ENCODE peak calls at places on chromosomes 3 and 15, in nine cellular contexts. G is bronchial epithelial cell; Y is astrocyte of the spinal cord; A is activated CD8-positive, alpha-beta T cell treated with anti-CD3 and anti-CD28 coated beads for 36 hours; E is mucosa of descending colon; M is brain microvascular endothelial cell; D is AG09309; H is tibial nerve; Q is keratinocyte. F is an unnamed sample.

GRCh38 chr15:56754993-56755392 is 21.7 kb upstream of the ZNF280D start:
- DNase-seq in G (no peak), Y (no peak), A (no peak), E (no peak), M (no peak), D (no peak), H (no peak), Q (no peak), F (no peak)

GRCh38 chr3:13524979-13525669 is 23.8 kb upstream of the FBLN2 start:
- DNase-seq in G (no peak), Y (peak), A (no peak), E (no peak), M (no peak), D (peak), H (no peak), Q (no peak), F (no peak)

GRCh38 chr15:62788224-62788623 is 254.3 kb upstream of the TPM1 start:
- DNase-seq in G (no peak), Y (no peak), A (no peak), E (no peak), M (no peak), D (no peak), H (no peak), Q (no peak), F (no peak)

GRCh38 chr3:187112934-187113793 is 26.1 kb downstream of the RPL39L start:
- DNase-seq in G (peak), Y (peak), A (no peak), E (no peak), M (peak), D (no peak), H (no peak), Q (no peak), F (no peak)

GRCh38 chr15:33735637-33736247 is 232.6 kb upstream of the CHRM5 start:
- DNase-seq in G (peak), Y (peak), A (peak), E (no peak), M (no peak), D (no peak), H (no peak), Q (no peak), F (no peak)

GRCh38 chr3:153043729-153044314 is 118.2 kb upstream of the RAP2B start:
- DNase-seq in G (peak), Y (peak), A (no peak), E (no peak), M (peak), D (peak), H (no peak), Q (no peak), F (no peak)

GRCh38 chr15:31364301-31365031 is 37.8 kb downstream of the KLF13 start:
- DNase-seq in G (peak), Y (no peak), A (peak), E (peak), M (no peak), D (no peak), H (no peak), Q (peak), F (no peak)

GRCh38 chr3:71530903-71531535 is 52.5 kb downstream of the FOXP1 start:
- DNase-seq in G (no peak), Y (peak), A (no peak), E (no peak), M (no peak), D (no peak), H (no peak), Q (no peak), F (no peak)

GRCh38 chr3:172635588-172635987 is 75.3 kb downstream of the NCEH1 start:
- DNase-seq in G (peak), Y (no peak), A (peak), E (no peak), M (no peak), D (no peak), H (no peak), Q (no peak), F (no peak)

GRCh38 chr15:63035977-63036376 is 6.6 kb upstream of the TPM1 start:
- DNase-seq in G (peak), Y (no peak), A (no peak), E (no peak), M (no peak), D (no peak), H (no peak), Q (no peak), F (no peak)

GRCh38 chr3:170038434-170039110 is 777 bp downstream of the GPR160 start:
- DNase-seq in G (no peak), Y (no peak), A (peak), E (peak), M (no peak), D (no peak), H (no peak), Q (no peak), F (no peak)

GRCh38 chr3:187013080-187013838 is 82.9 kb downstream of the ST6GAL1 start:
- DNase-seq in G (no peak), Y (peak), A (no peak), E (no peak), M (no peak), D (no peak), H (no peak), Q (no peak), F (no peak)

GRCh38 chr15:93150910-93151309 is 61.9 kb upstream of the RGMA start:
- DNase-seq in G (no peak), Y (no peak), A (no peak), E (no peak), M (no peak), D (no peak), H (no peak), Q (no peak), F (no peak)

GRCh38 chr3:106423321-106424225 is 554.8 kb upstream of the CBLB start:
- DNase-seq in G (peak), Y (peak), A (peak), E (no peak), M (no peak), D (no peak), H (no peak), Q (no peak), F (no peak)

DNA sequence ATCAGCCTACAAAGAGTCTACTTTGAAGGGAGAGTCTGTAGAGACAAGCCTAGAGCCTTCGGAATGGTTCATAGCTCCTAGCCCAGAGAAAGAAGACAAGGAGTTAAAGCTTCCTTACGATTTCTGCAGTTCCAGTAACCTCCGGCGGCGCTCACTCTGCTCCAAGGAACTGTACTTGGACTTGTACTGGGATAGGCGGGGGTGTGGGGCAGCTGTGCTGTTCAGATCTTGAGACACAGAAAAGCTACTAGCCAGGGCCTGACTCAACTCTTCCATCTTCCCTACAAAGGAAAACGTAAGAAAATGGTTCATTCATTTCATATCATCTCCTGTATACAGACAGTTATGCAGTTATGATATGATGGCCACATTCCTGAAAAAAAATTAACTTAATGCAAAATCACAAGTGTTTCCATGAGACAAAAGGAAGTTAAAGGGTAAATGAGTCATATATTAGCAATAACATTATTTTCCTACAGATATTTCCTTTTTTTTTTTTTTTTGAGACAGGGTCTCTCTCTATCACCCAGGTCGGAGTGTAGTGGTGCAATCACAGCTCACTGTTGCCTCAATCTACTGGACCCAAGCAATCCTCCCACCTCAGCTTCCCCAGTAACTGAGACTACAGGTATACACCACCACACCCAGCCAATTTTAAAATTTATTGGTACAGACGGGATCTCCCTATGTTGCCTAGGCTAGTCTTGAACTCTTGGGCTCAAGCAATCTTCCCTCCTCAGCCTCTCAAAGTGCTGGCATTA is 4.6 kb downstream of the SNUPN start:
- DNase-seq in G (peak), Y (peak), A (peak), E (peak), M (peak), D (peak), H (peak), Q (no peak), F (no peak)
- TF ChIP-seq CTCF in G (peak), Y (peak), A (no peak), E (no peak), M (peak), D (peak), H (peak), Q (peak), F (no peak)

DNA sequence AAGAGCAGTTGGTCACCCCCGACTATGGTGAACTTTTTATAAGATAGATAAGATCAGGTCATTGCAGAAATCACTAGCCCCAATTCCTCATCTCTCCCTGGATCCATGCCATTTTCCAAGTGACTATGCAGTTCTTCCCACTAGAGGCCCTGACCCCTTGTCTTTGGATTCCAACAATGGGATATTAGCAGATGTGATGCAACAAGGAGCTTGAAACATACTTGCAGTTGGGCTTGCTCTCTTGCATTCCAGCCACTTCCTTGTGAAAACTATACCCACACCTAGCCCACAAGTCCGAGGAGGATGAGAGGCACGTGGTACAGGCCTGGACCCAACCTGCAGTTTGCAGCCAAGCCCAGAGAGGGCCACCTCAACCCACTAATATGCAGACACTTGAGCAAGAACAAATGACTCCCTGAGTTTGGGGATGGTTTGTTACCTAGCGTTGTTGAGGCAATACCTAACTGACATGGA is 60.6 kb downstream of the SUCLG2 start:
- DNase-seq in G (peak), Y (no peak), A (no peak), E (no peak), M (peak), D (peak), H (no peak), Q (no peak), F (no peak)
- TF ChIP-seq CTCF in G (peak), Y (no peak), A (no peak), E (no peak), M (peak), D (peak), H (no peak), Q (peak), F (no peak)

GRCh38 chr3:112736802-112737566 is 96.0 kb upstream of the CCDC80 start:
- DNase-seq in G (peak), Y (no peak), A (no peak), E (no peak), M (no peak), D (no peak), H (no peak), Q (no peak), F (no peak)

GRCh38 chr3:112741956-112742355 is 101.0 kb upstream of the CCDC80 start:
- DNase-seq in G (no peak), Y (no peak), A (no peak), E (no peak), M (no peak), D (no peak), H (no peak), Q (no peak), F (no peak)

GRCh38 chr3:112738366-112738765 is 97.4 kb upstream of the CCDC80 start:
- DNase-seq in G (peak), Y (no peak), A (no peak), E (no peak), M (no peak), D (no peak), H (no peak), Q (no peak), F (no peak)

GRCh38 chr3:112740800-112741199 is 99.9 kb upstream of the CCDC80 start:
- DNase-seq in G (no peak), Y (no peak), A (no peak), E (no peak), M (no peak), D (no peak), H (no peak), Q (no peak), F (no peak)

GRCh38 chr3:112739252-112739945 is 98.5 kb upstream of the CCDC80 start:
- DNase-seq in G (peak), Y (peak), A (no peak), E (no peak), M (peak), D (no peak), H (no peak), Q (no peak), F (no peak)
- TF ChIP-seq CTCF in G (no peak), Y (no peak), A (no peak), E (no peak), M (peak), D (peak), H (no peak), Q (no peak), F (no peak)

GRCh38 chr15:45442497-45443135 is 64.3 kb upstream of the GATM start:
- DNase-seq in G (peak), Y (peak), A (no peak), E (no peak), M (peak), D (peak), H (no peak), Q (no peak), F (no peak)
- TF ChIP-seq CTCF in G (no peak), Y (no peak), A (no peak), E (no peak), M (no peak), D (no peak), H (no peak), Q (no peak), F (no peak)

DNA sequence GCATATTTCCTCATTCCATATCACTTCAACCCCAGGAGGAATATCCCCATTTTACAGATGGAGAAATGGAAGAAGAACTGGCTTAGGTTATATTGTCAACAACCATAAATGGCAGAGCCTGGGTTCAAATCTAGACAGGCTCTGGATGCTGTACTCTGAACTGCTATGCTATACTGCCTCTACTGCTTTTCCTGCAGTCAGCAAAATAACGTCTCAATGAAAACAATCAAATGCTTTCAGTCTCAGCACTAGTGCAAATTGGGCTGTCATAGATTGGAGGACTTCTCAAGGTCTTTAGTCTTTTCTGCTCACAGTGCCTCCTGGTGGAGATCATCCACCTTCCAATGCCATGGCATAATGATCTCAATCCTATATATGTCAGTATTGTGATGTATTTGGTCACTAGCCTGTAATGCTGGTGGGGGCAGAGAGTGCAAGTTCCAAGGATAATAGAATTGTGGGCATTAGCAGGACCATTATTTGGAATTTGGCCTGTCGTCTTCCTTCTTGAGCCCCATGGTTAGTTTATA is 285.0 kb downstream of the CLSTN2 start:
- DNase-seq in G (no peak), Y (no peak), A (peak), E (no peak), M (no peak), D (no peak), H (no peak), Q (no peak), F (no peak)
- TF ChIP-seq CTCF in G (no peak), Y (peak), A (no peak), E (no peak), M (peak), D (peak), H (no peak), Q (peak), F (no peak)

GRCh38 chr3:50428007-50428633 is 68.8 kb upstream of the TMEM115 start:
- DNase-seq in G (peak), Y (no peak), A (peak), E (no peak), M (no peak), D (no peak), H (no peak), Q (no peak), F (no peak)
- TF ChIP-seq CTCF in G (peak), Y (no peak), A (no peak), E (no peak), M (peak), D (peak), H (no peak), Q (peak), F (no peak)

DNA sequence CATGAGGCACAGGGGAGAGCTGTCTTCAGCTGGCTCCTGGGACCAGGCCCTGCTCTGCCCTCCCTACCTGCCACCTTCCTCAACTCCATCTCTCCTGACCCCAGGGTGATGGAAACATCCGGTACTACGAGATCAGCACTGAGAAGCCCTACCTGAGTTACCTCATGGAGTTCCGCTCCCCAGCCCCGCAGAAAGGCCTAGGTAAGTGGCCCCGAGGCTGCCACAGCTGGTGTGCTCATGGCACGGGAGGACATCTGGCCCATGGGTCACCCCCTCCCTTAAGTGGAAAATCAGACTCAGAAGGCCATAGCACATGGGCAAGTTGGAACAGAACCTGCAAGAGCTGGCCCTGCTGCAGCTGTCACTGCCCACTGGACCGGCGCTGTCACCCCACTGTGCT is 105.6 kb downstream of the ANP32A start:
- DNase-seq in G (no peak), Y (no peak), A (no peak), E (no peak), M (no peak), D (no peak), H (no peak), Q (no peak), F (no peak)
- TF ChIP-seq CTCF in G (no peak), Y (no peak), A (no peak), E (no peak), M (no peak), D (no peak), H (no peak), Q (no peak), F (no peak)

GRCh38 chr15:28989239-28989830 is 103.6 kb downstream of the APBA2 start:
- DNase-seq in G (no peak), Y (no peak), A (peak), E (no peak), M (peak), D (no peak), H (no peak), Q (no peak), F (no peak)
- TF ChIP-seq CTCF in G (no peak), Y (peak), A (peak), E (no peak), M (peak), D (peak), H (no peak), Q (no peak), F (no peak)

GRCh38 chr3:121490161-121490560 is 55.6 kb downstream of the POLQ start:
- DNase-seq in G (no peak), Y (no peak), A (no peak), E (no peak), M (no peak), D (no peak), H (no peak), Q (no peak), F (no peak)

GRCh38 chr3:121488628-121489027 is 57.2 kb downstream of the POLQ start:
- DNase-seq in G (peak), Y (no peak), A (no peak), E (no peak), M (no peak), D (no peak), H (no peak), Q (no peak), F (no peak)

GRCh38 chr3:121491683-121492082 is 54.1 kb downstream of the POLQ start:
- DNase-seq in G (no peak), Y (no peak), A (no peak), E (no peak), M (no peak), D (no peak), H (no peak), Q (no peak), F (no peak)

GRCh38 chr3:121496841-121497240 is 48.9 kb downstream of the POLQ start:
- DNase-seq in G (peak), Y (no peak), A (no peak), E (no peak), M (no peak), D (no peak), H (no peak), Q (no peak), F (no peak)

DNA sequence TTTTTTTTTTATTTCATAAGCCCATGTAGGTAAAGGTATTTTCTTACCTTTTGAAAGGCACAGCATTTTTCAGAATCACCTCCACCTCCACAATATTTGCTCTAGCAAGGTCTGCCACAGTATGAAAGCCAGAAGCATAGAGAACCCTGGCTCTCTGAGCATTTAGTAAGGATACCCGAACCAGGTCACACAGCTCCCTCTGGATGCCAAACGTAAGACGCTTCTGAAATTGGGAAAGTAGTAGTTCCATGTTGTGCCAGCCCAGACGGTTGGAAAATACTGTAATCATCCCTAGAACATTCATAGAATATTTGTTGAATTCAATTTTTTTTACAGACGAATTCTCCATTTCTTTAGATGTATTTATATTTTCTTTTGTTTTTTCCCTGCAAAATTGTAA is 52.4 kb downstream of the POLQ start:
- DNase-seq in G (no peak), Y (no peak), A (no peak), E (no peak), M (no peak), D (no peak), H (no peak), Q (no peak), F (no peak)
- TF ChIP-seq CTCF in G (no peak), Y (peak), A (no peak), E (no peak), M (peak), D (peak), H (no peak), Q (no peak), F (no peak)

F was measured in mesothelial cell of epicardium.